ENCODE peak calls at places on chromosomes 13 and 19, in nine cellular contexts. V is tibial nerve, Q is fibroblast of the aortic adventitia, Y is progenitor cell of endocrine pancreas, R is tibial artery, E is foreskin fibroblast, N is prostate gland, C is AG09319, T is neural progenitor cell. P is an unnamed sample.

GRCh38 chr19:27694361-27695055 is 1518.4 kb downstream of the UQCRFS1 start:
- DNase-seq in V (no peak), Q (no peak), Y (no peak), R (no peak), E (no peak), N (no peak), C (no peak), T (no peak), P (no peak)

GRCh38 chr19:55228403-55229031 is at the start of gene TMEM86B:
- DNase-seq in V (no peak), Q (no peak), Y (no peak), R (no peak), E (no peak), N (no peak), C (no peak), T (no peak), P (no peak)

GRCh38 chr13:111363121-111363520 is 42.7 kb downstream of the TEX29 start:
- DNase-seq in V (no peak), Q (no peak), Y (no peak), R (no peak), E (no peak), N (no peak), C (no peak), T (no peak), P (no peak)

GRCh38 chr19:16949496-16950023 is 60.8 kb downstream of the F2RL3 start:
- DNase-seq in V (no peak), Q (no peak), Y (no peak), R (no peak), E (no peak), N (no peak), C (no peak), T (no peak), P (no peak)

GRCh38 chr19:19165396-19165795 is 4.7 kb downstream of the MEF2B start:
- DNase-seq in V (no peak), Q (no peak), Y (no peak), R (no peak), E (no peak), N (no peak), C (no peak), T (no peak), P (no peak)

GRCh38 chr13:21987793-21988192 is 316.9 kb downstream of the FGF9 start:
- DNase-seq in V (no peak), Q (no peak), Y (no peak), R (no peak), E (no peak), N (no peak), C (no peak), T (no peak), P (no peak)

GRCh38 chr13:105908581-105908980 is 626.9 kb downstream of the EFNB2 start:
- DNase-seq in V (no peak), Q (no peak), Y (no peak), R (no peak), E (peak), N (no peak), C (no peak), T (no peak), P (no peak)

GRCh38 chr13:38527140-38527539 is 159.7 kb upstream of the FREM2 start:
- DNase-seq in V (no peak), Q (no peak), Y (no peak), R (no peak), E (no peak), N (no peak), C (no peak), T (no peak), P (no peak)

GRCh38 chr19:16400911-16401675 is 70.7 kb downstream of the EPS15L1 start:
- DNase-seq in V (no peak), Q (peak), Y (no peak), R (peak), E (no peak), N (peak), C (no peak), T (no peak), P (peak)

GRCh38 chr19:17967258-17968051 is 548 bp downstream of the KCNN1 start:
- DNase-seq in V (no peak), Q (no peak), Y (no peak), R (no peak), E (no peak), N (no peak), C (no peak), T (peak), P (no peak)

GRCh38 chr13:101149735-101150380 is 266.4 kb downstream of the NALCN start:
- DNase-seq in V (no peak), Q (peak), Y (no peak), R (no peak), E (peak), N (no peak), C (peak), T (peak), P (no peak)

GRCh38 chr13:59867867-59868266 is 295.9 kb downstream of the DIAPH3 start:
- DNase-seq in V (no peak), Q (no peak), Y (no peak), R (peak), E (no peak), N (no peak), C (no peak), T (no peak), P (no peak)

GRCh38 chr19:31783592-31783991 is 434.4 kb upstream of the TSHZ3 start:
- DNase-seq in V (no peak), Q (no peak), Y (no peak), R (no peak), E (no peak), N (no peak), C (no peak), T (peak), P (no peak)

GRCh38 chr19:27793128-27793643 is 1419.8 kb downstream of the UQCRFS1 start:
- DNase-seq in V (peak), Q (peak), Y (peak), R (peak), E (peak), N (peak), C (peak), T (peak), P (peak)

GRCh38 chr19:54109651-54110050 is 5.8 kb downstream of the TFPT start:
- DNase-seq in V (no peak), Q (no peak), Y (no peak), R (no peak), E (no peak), N (no peak), C (no peak), T (no peak), P (no peak)

GRCh38 chr13:111380431-111380830 is 60.0 kb downstream of the TEX29 start:
- DNase-seq in V (no peak), Q (no peak), Y (no peak), R (peak), E (no peak), N (no peak), C (no peak), T (no peak), P (no peak)

GRCh38 chr13:23449386-23450162 is 16.1 kb upstream of the SACS start:
- DNase-seq in V (no peak), Q (no peak), Y (no peak), R (no peak), E (no peak), N (no peak), C (no peak), T (peak), P (no peak)

GRCh38 chr13:104571161-104571889 is 1505.1 kb upstream of the SLC10A2 start:
- DNase-seq in V (peak), Q (peak), Y (peak), R (peak), E (peak), N (peak), C (no peak), T (peak), P (no peak)

GRCh38 chr13:27183561-27184147 is 12.0 kb upstream of the USP12 start:
- DNase-seq in V (no peak), Q (no peak), Y (no peak), R (no peak), E (peak), N (no peak), C (no peak), T (no peak), P (no peak)

GRCh38 chr19:37635076-37636056 is 19.9 kb downstream of the ZFP30 start:
- DNase-seq in V (no peak), Q (no peak), Y (no peak), R (no peak), E (no peak), N (no peak), C (no peak), T (no peak), P (no peak)

GRCh38 chr13:110323172-110323851 is 16.2 kb downstream of the COL4A2 start:
- DNase-seq in V (no peak), Q (peak), Y (no peak), R (peak), E (peak), N (no peak), C (no peak), T (no peak), P (no peak)

GRCh38 chr13:29496241-29496712 is 99.2 kb downstream of the SLC7A1 start:
- DNase-seq in V (no peak), Q (no peak), Y (no peak), R (no peak), E (no peak), N (peak), C (no peak), T (no peak), P (peak)

GRCh38 chr13:50322006-50322405 is 306.8 kb downstream of the KCNRG start:
- DNase-seq in V (no peak), Q (no peak), Y (no peak), R (no peak), E (no peak), N (no peak), C (no peak), T (no peak), P (no peak)

GRCh38 chr19:1316466-1316865 is 30.8 kb downstream of the EFNA2 start:
- DNase-seq in V (no peak), Q (no peak), Y (no peak), R (no peak), E (no peak), N (no peak), C (no peak), T (no peak), P (no peak)

GRCh38 chr19:55440411-55441105 is 2.5 kb downstream of the SHISA7 start:
- DNase-seq in V (no peak), Q (no peak), Y (no peak), R (no peak), E (no peak), N (no peak), C (no peak), T (peak), P (no peak)

GRCh38 chr19:52997975-52998374 is 15.7 kb upstream of the ERVV-1 start:
- DNase-seq in V (no peak), Q (no peak), Y (no peak), R (no peak), E (no peak), N (no peak), C (no peak), T (no peak), P (no peak)

GRCh38 chr19:18832331-18833140 is 777 bp downstream of the UPF1 start:
- DNase-seq in V (no peak), Q (no peak), Y (no peak), R (no peak), E (peak), N (no peak), C (no peak), T (peak), P (no peak)

GRCh38 chr13:29733069-29733700 is 117.2 kb downstream of the UBL3 start:
- DNase-seq in V (no peak), Q (no peak), Y (no peak), R (no peak), E (no peak), N (no peak), C (no peak), T (no peak), P (no peak)

GRCh38 chr13:103539265-103539664 is 473.0 kb upstream of the SLC10A2 start:
- DNase-seq in V (no peak), Q (no peak), Y (no peak), R (no peak), E (no peak), N (no peak), C (no peak), T (peak), P (no peak)

GRCh38 chr13:79393564-79394249 is 12.3 kb downstream of the RBM26 start:
- DNase-seq in V (peak), Q (no peak), Y (no peak), R (no peak), E (no peak), N (no peak), C (no peak), T (no peak), P (peak)

GRCh38 chr13:96819375-96819774 is 174.9 kb downstream of the OXGR1 start:
- DNase-seq in V (no peak), Q (no peak), Y (no peak), R (no peak), E (no peak), N (no peak), C (no peak), T (no peak), P (no peak)

GRCh38 chr13:96821971-96822370 is 172.3 kb downstream of the OXGR1 start:
- DNase-seq in V (no peak), Q (no peak), Y (no peak), R (no peak), E (no peak), N (no peak), C (no peak), T (no peak), P (no peak)

GRCh38 chr13:96824110-96824509 is 170.2 kb downstream of the OXGR1 start:
- DNase-seq in V (no peak), Q (peak), Y (no peak), R (no peak), E (no peak), N (no peak), C (no peak), T (no peak), P (no peak)

GRCh38 chr13:96821381-96821780 is 172.9 kb downstream of the OXGR1 start:
- DNase-seq in V (no peak), Q (peak), Y (no peak), R (no peak), E (peak), N (no peak), C (no peak), T (no peak), P (no peak)

GRCh38 chr13:96822900-96823299 is 171.4 kb downstream of the OXGR1 start:
- DNase-seq in V (no peak), Q (peak), Y (no peak), R (no peak), E (peak), N (peak), C (no peak), T (peak), P (no peak)
- TF ChIP-seq CTCF in V (no peak), Q (peak), Y (peak), R (peak), E (no peak), N (no peak), C (no peak), T (peak), P (no peak)

DNA sequence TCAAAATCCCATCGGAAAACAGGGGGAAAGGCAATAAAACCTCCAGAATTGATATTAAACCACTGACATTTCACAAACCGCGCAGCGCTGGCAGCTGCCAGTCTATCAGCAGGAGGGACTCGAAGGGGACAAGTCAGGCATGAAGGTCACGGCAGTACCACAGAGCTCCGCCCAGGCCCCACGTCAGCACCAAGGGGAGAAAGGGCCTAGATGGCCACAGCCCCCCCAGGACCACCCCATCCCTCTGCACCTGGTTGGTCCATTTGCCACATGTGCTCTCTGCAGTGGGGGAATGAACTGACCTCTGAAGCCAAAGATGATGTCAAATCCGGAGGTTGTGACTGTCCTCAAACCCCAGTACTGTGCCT is 9.5 kb upstream of the VSTM2B start:
- DNase-seq in V (no peak), Q (no peak), Y (no peak), R (no peak), E (no peak), N (no peak), C (no peak), T (no peak), P (no peak)
- TF ChIP-seq CTCF in V (no peak), Q (no peak), Y (no peak), R (no peak), E (no peak), N (no peak), C (no peak), T (no peak), P (no peak)

GRCh38 chr19:13766095-13766481 is 1.8 kb downstream of the MRI1 start:
- DNase-seq in V (no peak), Q (no peak), Y (no peak), R (no peak), E (no peak), N (no peak), C (no peak), T (no peak), P (no peak)
- TF ChIP-seq CTCF in V (no peak), Q (no peak), Y (no peak), R (no peak), E (no peak), N (no peak), C (no peak), T (no peak), P (no peak)

DNA sequence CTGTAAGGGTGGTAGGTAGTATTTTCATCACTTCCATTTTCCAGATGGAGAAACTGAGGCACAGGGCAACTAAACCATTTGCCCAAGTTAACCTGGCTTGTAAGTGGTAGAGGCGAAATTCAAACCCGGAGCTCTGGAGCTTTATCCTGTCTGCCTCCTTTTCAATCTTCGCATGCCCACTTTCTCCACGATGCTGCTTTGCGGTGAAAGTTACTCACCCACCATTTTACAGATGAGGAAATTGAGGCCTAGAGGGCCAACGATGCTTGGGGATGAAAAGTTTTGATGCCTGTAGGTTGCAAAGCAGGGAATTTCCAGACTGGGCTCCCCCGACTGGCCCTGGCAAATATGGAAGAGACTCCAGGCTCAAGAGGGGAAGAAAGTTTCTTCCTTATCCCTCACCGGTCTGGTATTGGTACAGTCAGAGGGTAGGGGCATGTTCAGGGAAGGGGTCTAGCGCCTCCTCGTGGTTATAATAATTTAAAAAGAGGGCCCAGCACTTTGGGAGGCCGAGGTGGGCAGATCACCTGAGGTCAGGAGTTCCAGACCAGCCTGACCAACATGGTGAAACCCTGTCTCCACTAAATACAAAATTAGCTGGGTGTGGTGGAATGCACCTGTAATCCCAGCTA is 1.9 kb upstream of the SH2D3A start:
- DNase-seq in V (no peak), Q (peak), Y (no peak), R (no peak), E (peak), N (no peak), C (no peak), T (peak), P (no peak)
- TF ChIP-seq CTCF in V (peak), Q (peak), Y (peak), R (peak), E (no peak), N (no peak), C (peak), T (peak), P (peak)

GRCh38 chr19:10183926-10184325 is 10.8 kb downstream of the DNMT1 start:
- DNase-seq in V (no peak), Q (no peak), Y (no peak), R (no peak), E (no peak), N (no peak), C (no peak), T (no peak), P (no peak)
- TF ChIP-seq CTCF in V (no peak), Q (no peak), Y (no peak), R (no peak), E (no peak), N (no peak), C (no peak), T (no peak), P (no peak)

GRCh38 chr19:4386038-4386782 is 14.1 kb downstream of the SH3GL1 start:
- DNase-seq in V (no peak), Q (no peak), Y (no peak), R (no peak), E (no peak), N (no peak), C (no peak), T (no peak), P (no peak)
- TF ChIP-seq CTCF in V (no peak), Q (no peak), Y (no peak), R (no peak), E (no peak), N (no peak), C (no peak), T (no peak), P (no peak)

GRCh38 chr19:51788936-51789795 is 5.8 kb upstream of the FPR3 start:
- DNase-seq in V (no peak), Q (no peak), Y (no peak), R (no peak), E (no peak), N (no peak), C (no peak), T (no peak), P (no peak)
- TF ChIP-seq CTCF in V (no peak), Q (no peak), Y (no peak), R (no peak), E (no peak), N (no peak), C (no peak), T (no peak), P (no peak)

DNA sequence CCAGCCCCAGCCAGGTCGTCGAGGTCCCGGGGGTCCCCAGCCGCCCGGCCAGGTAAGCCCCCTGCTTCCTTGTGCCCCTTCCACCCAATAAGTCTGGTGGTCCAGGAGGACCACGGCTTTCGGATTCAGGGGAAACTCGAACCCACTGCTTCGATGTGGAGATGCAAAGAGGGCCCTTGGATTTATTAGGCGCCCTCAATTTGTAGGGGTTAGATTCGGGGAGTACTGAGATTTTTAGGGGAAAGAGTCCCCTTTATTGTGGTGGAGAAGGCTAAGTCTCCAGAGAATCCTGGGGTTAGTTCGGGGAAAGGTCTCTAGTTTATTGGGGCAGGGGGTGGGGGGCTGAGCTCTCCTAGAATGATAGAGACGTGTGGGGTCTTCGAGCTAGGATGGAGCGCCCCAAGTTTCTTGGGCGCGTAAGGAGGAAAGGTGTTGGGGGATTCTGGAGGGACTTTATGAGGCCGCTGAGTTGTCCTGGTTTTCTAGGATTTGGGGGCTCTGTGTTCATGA is 3.8 kb upstream of the LTBP4 start:
- DNase-seq in V (no peak), Q (no peak), Y (no peak), R (no peak), E (no peak), N (no peak), C (no peak), T (no peak), P (no peak)
- TF ChIP-seq CTCF in V (no peak), Q (no peak), Y (no peak), R (no peak), E (no peak), N (no peak), C (no peak), T (no peak), P (no peak)